ENCODE peak calls at places on chromosomes 4 and X, in four cellular contexts. A is M059J, K is iPS-NIHi11, S is A673. C is an unnamed sample.

GRCh38 chr4:29704059-29704458 is 1016.1 kb upstream of the PCDH7 start:
- DNase-seq in A (no peak), K (no peak), S (no peak), C (no peak)

GRCh38 chr4:71406459-71406963 is 67.7 kb downstream of the SLC4A4 start:
- DNase-seq in A (peak), K (no peak), S (peak), C (no peak)

GRCh38 chr4:162727232-162727631 is 439.5 kb downstream of the NAF1 start:
- DNase-seq in A (peak), K (no peak), S (peak), C (no peak)

GRCh38 chr4:68599150-68599549 is 23.0 kb upstream of the UGT2B17 start:
- DNase-seq in A (peak), K (no peak), S (no peak), C (no peak)

GRCh38 chrX:153634236-153634635 is 12.8 kb upstream of the DUSP9 start:
- DNase-seq in A (no peak), K (no peak), S (no peak), C (peak)

GRCh38 chrX:46837543-46838481 is 969 bp downstream of the RP2 start:
- DNase-seq in A (peak), K (no peak), S (no peak), C (peak)

GRCh38 chr4:145935253-145936141 is 3.1 kb downstream of the ZNF827 start:
- DNase-seq in A (no peak), K (peak), S (no peak), C (peak)

GRCh38 chrX:39821011-39821708 is 276.6 kb downstream of the BCOR start:
- DNase-seq in A (no peak), K (peak), S (peak), C (peak)

GRCh38 chr4:186161138-186161537 is 30.2 kb upstream of the CYP4V2 start:
- DNase-seq in A (no peak), K (no peak), S (no peak), C (no peak)

C was measured in SK-N-SH.